ENCODE peak calls at places on chromosomes 11 and 22, in five cellular contexts. One of them, this sample, is unnamed.
A peak's percentile ranks its signal among the peaks of the same experiment; 100 is the strongest.

GRCh38 chr22:46068908-46069481 is 81.3 kb upstream of the PPARA start:
- DNase-seq in transverse colon: peak; percentile 36
- DNase-seq in GM10248: no peak
- DNase-seq in stimulated activated CD4-positive, alpha-beta T cell treated with anti-CD3 and anti-CD28 coated beads, Interleukin-12 subunit alpha, Interleukin-12 subunit beta, amount 100 ng/mL, for 4 hours: no peak
- DNase-seq in T1000: no peak
- DNase-seq in this sample: no peak

GRCh38 chr22:46846154-46846831 is 83.8 kb downstream of the TBC1D22A start:
- DNase-seq in transverse colon: no peak
- DNase-seq in GM10248: no peak
- DNase-seq in stimulated activated CD4-positive, alpha-beta T cell treated with anti-CD3 and anti-CD28 coated beads, Interleukin-12 subunit alpha, Interleukin-12 subunit beta, amount 100 ng/mL, for 4 hours: peak; percentile 6
- DNase-seq in T1000: no peak
- DNase-seq in this sample: no peak

GRCh38 chr11:68373810-68374501 is 61.6 kb downstream of the LRP5 start:
- DNase-seq in transverse colon: peak; percentile 58
- DNase-seq in GM10248: no peak
- DNase-seq in stimulated activated CD4-positive, alpha-beta T cell treated with anti-CD3 and anti-CD28 coated beads, Interleukin-12 subunit alpha, Interleukin-12 subunit beta, amount 100 ng/mL, for 4 hours: no peak
- DNase-seq in T1000: no peak
- DNase-seq in this sample: no peak

GRCh38 chr11:47177229-47177845 is 658 bp upstream of the ARFGAP2 start:
- DNase-seq in transverse colon: peak; percentile 73
- DNase-seq in GM10248: peak; percentile 84
- DNase-seq in stimulated activated CD4-positive, alpha-beta T cell treated with anti-CD3 and anti-CD28 coated beads, Interleukin-12 subunit alpha, Interleukin-12 subunit beta, amount 100 ng/mL, for 4 hours: peak; percentile 54
- DNase-seq in T1000: peak; percentile 21
- DNase-seq in this sample: peak; percentile 45

GRCh38 chr11:36564376-36565032 is 3.3 kb upstream of the RAG1 start:
- DNase-seq in transverse colon: peak; percentile 47
- DNase-seq in GM10248: peak; percentile 34
- DNase-seq in stimulated activated CD4-positive, alpha-beta T cell treated with anti-CD3 and anti-CD28 coated beads, Interleukin-12 subunit alpha, Interleukin-12 subunit beta, amount 100 ng/mL, for 4 hours: peak; percentile 12
- DNase-seq in T1000: peak; percentile 4
- DNase-seq in this sample: peak; percentile 4

GRCh38 chr11:70203749-70204465 is 811 bp downstream of the FADD start:
- DNase-seq in transverse colon: peak; percentile 84
- DNase-seq in GM10248: peak; percentile 66
- DNase-seq in stimulated activated CD4-positive, alpha-beta T cell treated with anti-CD3 and anti-CD28 coated beads, Interleukin-12 subunit alpha, Interleukin-12 subunit beta, amount 100 ng/mL, for 4 hours: peak; percentile 83
- DNase-seq in T1000: peak; percentile 59
- DNase-seq in this sample: no peak

GRCh38 chr22:38740116-38740723 is 15.6 kb downstream of the SUN2 start:
- DNase-seq in transverse colon: no peak
- DNase-seq in GM10248: no peak
- DNase-seq in stimulated activated CD4-positive, alpha-beta T cell treated with anti-CD3 and anti-CD28 coated beads, Interleukin-12 subunit alpha, Interleukin-12 subunit beta, amount 100 ng/mL, for 4 hours: no peak
- DNase-seq in T1000: no peak
- DNase-seq in this sample: no peak

GRCh38 chr11:74116719-74117118 is 54.1 kb downstream of the C2CD3 start:
- DNase-seq in transverse colon: no peak
- DNase-seq in GM10248: no peak
- DNase-seq in stimulated activated CD4-positive, alpha-beta T cell treated with anti-CD3 and anti-CD28 coated beads, Interleukin-12 subunit alpha, Interleukin-12 subunit beta, amount 100 ng/mL, for 4 hours: no peak
- DNase-seq in T1000: no peak
- DNase-seq in this sample: no peak

GRCh38 chr11:116384876-116385275 is 387.9 kb downstream of the BUD13 start:
- DNase-seq in transverse colon: no peak
- DNase-seq in GM10248: no peak
- DNase-seq in stimulated activated CD4-positive, alpha-beta T cell treated with anti-CD3 and anti-CD28 coated beads, Interleukin-12 subunit alpha, Interleukin-12 subunit beta, amount 100 ng/mL, for 4 hours: no peak
- DNase-seq in T1000: no peak
- DNase-seq in this sample: no peak

GRCh38 chr11:394858-395655 is 1.0 kb downstream of the PKP3 start:
- DNase-seq in transverse colon: no peak
- DNase-seq in GM10248: no peak
- DNase-seq in stimulated activated CD4-positive, alpha-beta T cell treated with anti-CD3 and anti-CD28 coated beads, Interleukin-12 subunit alpha, Interleukin-12 subunit beta, amount 100 ng/mL, for 4 hours: no peak
- DNase-seq in T1000: no peak
- DNase-seq in this sample: no peak

GRCh38 chr11:121696177-121696863 is 243.6 kb upstream of the SORL1-AS1 start:
- DNase-seq in transverse colon: no peak
- DNase-seq in GM10248: no peak
- DNase-seq in stimulated activated CD4-positive, alpha-beta T cell treated with anti-CD3 and anti-CD28 coated beads, Interleukin-12 subunit alpha, Interleukin-12 subunit beta, amount 100 ng/mL, for 4 hours: no peak
- DNase-seq in T1000: no peak
- DNase-seq in this sample: no peak

GRCh38 chr22:29510542-29510941 is 30.5 kb downstream of the NEFH start:
- DNase-seq in transverse colon: no peak
- DNase-seq in GM10248: no peak
- DNase-seq in stimulated activated CD4-positive, alpha-beta T cell treated with anti-CD3 and anti-CD28 coated beads, Interleukin-12 subunit alpha, Interleukin-12 subunit beta, amount 100 ng/mL, for 4 hours: no peak
- DNase-seq in T1000: no peak
- DNase-seq in this sample: no peak

GRCh38 chr11:28144808-28145207 is 36.6 kb downstream of the METTL15 start:
- DNase-seq in transverse colon: no peak
- DNase-seq in GM10248: no peak
- DNase-seq in stimulated activated CD4-positive, alpha-beta T cell treated with anti-CD3 and anti-CD28 coated beads, Interleukin-12 subunit alpha, Interleukin-12 subunit beta, amount 100 ng/mL, for 4 hours: no peak
- DNase-seq in T1000: no peak
- DNase-seq in this sample: no peak

GRCh38 chr11:12167098-12167999 is 57.0 kb downstream of the MICAL2 start:
- DNase-seq in transverse colon: peak; percentile 74
- DNase-seq in GM10248: no peak
- DNase-seq in stimulated activated CD4-positive, alpha-beta T cell treated with anti-CD3 and anti-CD28 coated beads, Interleukin-12 subunit alpha, Interleukin-12 subunit beta, amount 100 ng/mL, for 4 hours: no peak
- DNase-seq in T1000: peak; percentile 41
- DNase-seq in this sample: no peak

GRCh38 chr11:110069158-110069737 is 23.9 kb upstream of the ZC3H12C start:
- DNase-seq in transverse colon: peak; percentile 57
- DNase-seq in GM10248: no peak
- DNase-seq in stimulated activated CD4-positive, alpha-beta T cell treated with anti-CD3 and anti-CD28 coated beads, Interleukin-12 subunit alpha, Interleukin-12 subunit beta, amount 100 ng/mL, for 4 hours: no peak
- DNase-seq in T1000: peak; percentile 56
- DNase-seq in this sample: no peak